ENCODE peak calls at places on chromosomes 4 and X, in eight cellular contexts. Y, Z, V, R, X, O, W and L are unnamed samples.

GRCh38 chrX:110180928-110181310 is 137.0 kb downstream of the AMMECR1 start:
- DNase-seq in Y (no peak), Z (no peak), V (no peak), R (peak; percentile 49), X (no peak), O (no peak), W (no peak), L (no peak)

GRCh38 chr4:82268050-82268825 is 105.6 kb downstream of the HNRNPD start:
- DNase-seq in Y (peak; percentile 47), Z (no peak), V (peak; percentile 65), R (peak; percentile 23), X (peak; percentile 1), O (peak; percentile 51), W (peak; percentile 52), L (peak; percentile 69)

GRCh38 chrX:69150294-69150960 is 14.8 kb downstream of the PJA1 start:
- DNase-seq in Y (no peak), Z (no peak), V (no peak), R (no peak), X (no peak), O (peak; percentile 30), W (no peak), L (no peak)

GRCh38 chr4:109943745-109944144 is 31.1 kb downstream of the EGF start:
- DNase-seq in Y (no peak), Z (no peak), V (no peak), R (no peak), X (no peak), O (no peak), W (no peak), L (no peak)

GRCh38 chr4:143616771-143617170 is 83.7 kb downstream of the FREM3 start:
- DNase-seq in Y (peak; percentile 47), Z (no peak), V (no peak), R (peak; percentile 94), X (no peak), O (no peak), W (no peak), L (no peak)

GRCh38 chr4:25439913-25440477 is 62.9 kb downstream of the ANAPC4 start:
- DNase-seq in Y (peak; percentile 67), Z (no peak), V (peak; percentile 66), R (peak; percentile 40), X (no peak), O (peak; percentile 43), W (no peak), L (no peak)

GRCh38 chr4:176927117-176927516 is 134.4 kb upstream of the VEGFC start:
- DNase-seq in Y (no peak), Z (no peak), V (no peak), R (no peak), X (no peak), O (no peak), W (no peak), L (no peak)

GRCh38 chrX:57451426-57452020 is 140.3 kb upstream of the ZXDB start:
- DNase-seq in Y (no peak), Z (no peak), V (no peak), R (no peak), X (no peak), O (no peak), W (no peak), L (no peak)

GRCh38 chrX:26557691-26558321 is 341.8 kb downstream of the MAGEB5 start:
- DNase-seq in Y (no peak), Z (no peak), V (no peak), R (no peak), X (no peak), O (no peak), W (peak; percentile 25), L (no peak)

GRCh38 chr4:5753366-5753765 is 42.4 kb downstream of the EVC start:
- DNase-seq in Y (no peak), Z (no peak), V (no peak), R (no peak), X (no peak), O (no peak), W (no peak), L (peak; percentile 50)
- H3K4me1 ChIP-seq in Y (no peaks in the 10 kb centered on the region), Z (peaks cover 3% of the 10 kb centered on the region), V (no peaks in the 10 kb centered on the region), R (peaks cover 69% of the 10 kb centered on the region), X (no peaks in the 10 kb centered on the region), O (no peaks in the 10 kb centered on the region), W (no peaks in the 10 kb centered on the region), L (no peaks in the 10 kb centered on the region)

DNA sequence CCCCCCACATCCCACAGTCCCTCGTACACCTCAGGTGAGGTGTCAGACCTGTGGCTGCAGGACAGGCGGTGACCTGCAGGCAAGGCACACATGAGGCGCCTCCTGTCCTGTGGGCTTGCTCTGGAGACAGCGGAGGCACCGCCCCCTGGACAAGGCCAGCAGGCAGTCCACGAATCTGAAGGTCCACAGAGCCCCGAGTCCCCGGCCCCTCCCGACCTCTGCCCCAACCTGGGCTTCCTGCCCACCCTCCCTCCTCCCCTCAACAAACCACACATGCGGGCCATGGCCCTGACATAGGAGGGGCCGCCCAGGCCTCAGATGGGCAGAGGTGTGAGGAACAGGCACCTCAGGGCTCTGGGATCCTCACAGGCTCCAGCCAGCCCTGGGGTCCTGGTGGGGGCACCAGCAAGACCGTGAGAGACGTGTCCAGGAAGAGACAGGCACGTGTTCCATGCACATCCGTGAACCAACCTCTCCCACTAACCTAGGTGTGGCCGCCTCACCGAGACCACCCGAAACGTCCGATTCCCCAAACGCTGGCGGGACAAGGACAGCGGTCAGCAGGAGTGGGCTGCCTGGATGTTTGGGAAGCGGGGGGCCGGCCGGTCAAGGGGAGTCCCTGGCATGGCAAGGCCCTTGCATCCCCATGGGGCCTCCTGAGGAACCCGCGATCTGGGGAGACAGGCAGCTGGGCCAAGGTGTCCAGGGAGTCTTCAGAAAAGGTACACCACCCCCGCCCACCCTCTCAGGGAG is 25.8 kb downstream of the CTBP1 start:
- DNase-seq in Y (no peak), Z (no peak), V (no peak), R (no peak), X (no peak), O (no peak), W (peak; percentile 13), L (no peak)
- H3K36me3 ChIP-seq in Y (peaks cover 52% of the 10 kb centered on the region), Z (peaks cover 73% of the 10 kb centered on the region), V (peaks cover 40% of the 10 kb centered on the region), R (peaks cover 34% of the 10 kb centered on the region), X (peaks cover 63% of the 10 kb centered on the region), O (peaks cover 30% of the 10 kb centered on the region), W (peaks cover 34% of the 10 kb centered on the region), L (peaks cover 64% of the 10 kb centered on the region)

GRCh38 chr4:77012726-77013125 is 63.1 kb downstream of the CCNI start:
- DNase-seq in Y (no peak), Z (no peak), V (no peak), R (no peak), X (no peak), O (no peak), W (no peak), L (no peak)

GRCh38 chr4:77020017-77020416 is 55.8 kb downstream of the CCNI start:
- DNase-seq in Y (no peak), Z (no peak), V (peak; percentile 49), R (no peak), X (no peak), O (no peak), W (no peak), L (no peak)

GRCh38 chr4:77010841-77011354 is 61.3 kb downstream of the SEPTIN11 start:
- DNase-seq in Y (no peak), Z (no peak), V (no peak), R (peak; percentile 87), X (no peak), O (no peak), W (no peak), L (no peak)

GRCh38 chr4:77014256-77014655 is 61.5 kb downstream of the CCNI start:
- DNase-seq in Y (peak; percentile 29), Z (no peak), V (no peak), R (no peak), X (no peak), O (no peak), W (no peak), L (no peak)

GRCh38 chr4:77015390-77015789 is 60.4 kb downstream of the CCNI start:
- DNase-seq in Y (no peak), Z (no peak), V (no peak), R (peak; percentile 85), X (no peak), O (no peak), W (no peak), L (no peak)
- H3K4me1 ChIP-seq in Y (peaks cover 12% of the 10 kb centered on the region), Z (no peaks in the 10 kb centered on the region), V (no peaks in the 10 kb centered on the region), R (peaks cover 19% of the 10 kb centered on the region), X (no peaks in the 10 kb centered on the region), O (no peaks in the 10 kb centered on the region), W (no peaks in the 10 kb centered on the region), L (peaks cover 3% of the 10 kb centered on the region)

GRCh38 chr4:89640620-89641366 is 196.2 kb downstream of the SNCA start:
- DNase-seq in Y (peak; percentile 30), Z (no peak), V (peak; percentile 55), R (peak; percentile 51), X (no peak), O (peak; percentile 80), W (no peak), L (no peak)

GRCh38 chr4:89645512-89645911 is 191.4 kb downstream of the SNCA start:
- DNase-seq in Y (no peak), Z (no peak), V (no peak), R (no peak), X (no peak), O (peak; percentile 66), W (no peak), L (no peak)

GRCh38 chr4:89639395-89639794 is 197.6 kb downstream of the SNCA start:
- DNase-seq in Y (no peak), Z (no peak), V (no peak), R (no peak), X (no peak), O (no peak), W (no peak), L (no peak)

GRCh38 chr4:89641367-89641687 is 195.6 kb downstream of the SNCA start:
- DNase-seq in Y (no peak), Z (no peak), V (no peak), R (no peak), X (no peak), O (no peak), W (no peak), L (no peak)
- H3K36me3 ChIP-seq in Y (no peaks in the 10 kb centered on the region), Z (no peaks in the 10 kb centered on the region), V (no peaks in the 10 kb centered on the region), R (no peaks in the 10 kb centered on the region), X (no peaks in the 10 kb centered on the region), O (no peaks in the 10 kb centered on the region), W (no peaks in the 10 kb centered on the region), L (no peaks in the 10 kb centered on the region)